ENCODE peak calls at places on chromosomes 7 and 10, in five cellular contexts. D is smooth muscle cell of the brain vasculature; J is KG1; E is stimulated activated CD4-positive, alpha-beta T cell treated with anti-CD3 and anti-CD28 coated beads, TNF-alpha, amount 100 ng/mL, for 24 hours; M is stimulated activated naive CD8-positive, alpha-beta T cell treated with anti-CD3 and anti-CD28 coated beads, Interleukin-15, Interleukin-2, amounts not matched to agents 100 U/mL and 50 U/mL, for 24 hours. O is an unnamed sample.

GRCh38 chr10:69914373-69915268 is 112.9 kb downstream of the COL13A1 start:
- DNase-seq in D (peak), J (peak), E (peak), M (peak), O (no peak)

GRCh38 chr7:39405591-39405990 is 160.6 kb upstream of the YAE1 start:
- DNase-seq in D (no peak), J (no peak), E (no peak), M (no peak), O (no peak)

GRCh38 chr7:12638851-12639467 is 48.5 kb upstream of the ARL4A start:
- DNase-seq in D (no peak), J (peak), E (no peak), M (no peak), O (no peak)

GRCh38 chr10:78524342-78524741 is 490.7 kb downstream of the RPS24 start:
- DNase-seq in D (no peak), J (no peak), E (no peak), M (no peak), O (no peak)

GRCh38 chr7:135659159-135659837 is 3.0 kb upstream of the STMP1 start:
- DNase-seq in D (no peak), J (no peak), E (no peak), M (no peak), O (no peak)

GRCh38 chr10:52682766-52683165 is 89.8 kb downstream of the MBL2 start:
- DNase-seq in D (no peak), J (no peak), E (no peak), M (no peak), O (no peak)

GRCh38 chr7:148535227-148535626 is 55.3 kb upstream of the C7orf33 start:
- DNase-seq in D (no peak), J (no peak), E (peak), M (peak), O (no peak)

GRCh38 chr7:71594746-71595145 is 462.8 kb downstream of the GALNT17 start:
- DNase-seq in D (no peak), J (no peak), E (no peak), M (no peak), O (no peak)

GRCh38 chr10:32149257-32149955 is 93.2 kb upstream of the KIF5B start:
- DNase-seq in D (peak), J (no peak), E (peak), M (no peak), O (no peak)

GRCh38 chr7:122310119-122311021 is 5.8 kb upstream of the FEZF1 start:
- DNase-seq in D (no peak), J (no peak), E (no peak), M (no peak), O (no peak)

GRCh38 chr7:98360221-98361124 is 40.4 kb downstream of the BAIAP2L1 start:
- DNase-seq in D (no peak), J (no peak), E (no peak), M (no peak), O (no peak)

GRCh38 chr7:24700446-24701044 is 56.7 kb downstream of the GSDME start:
- DNase-seq in D (no peak), J (no peak), E (no peak), M (no peak), O (no peak)

GRCh38 chr10:21173964-21174669 is 277.0 kb upstream of the NEBL start:
- DNase-seq in D (no peak), J (no peak), E (no peak), M (peak), O (no peak)

O was measured in CMK.